ENCODE peak calls at places on chromosome 21, in ten cellular contexts. X is MV-4-11; E is foreskin fibroblast; H is GM03348; K is left ventricle myocardium superior; P is stimulated activated CD8-positive, alpha-beta memory T cell treated with anti-CD3 and anti-CD28 coated beads, Interleukin-15, amount 100 ng/mL, for 24 hours; Y is stimulated activated naive CD4-positive, alpha-beta T cell; T is activated naive CD4-positive, alpha-beta T cell treated with anti-CD3 and anti-CD28 coated beads, Interleukin-2, amount 50 U/mL, for 16 hours; C is heart left ventricle; O is amniotic stem cell. G is an unnamed sample.

GRCh38 chr21:45413922-45414321 is 9.0 kb downstream of the COL18A1 start:
- DNase-seq in K (peak; percentile 32), H (no peak), E (no peak), O (no peak), P (no peak), T (no peak), X (no peak), C (no peak), Y (no peak), G (no peak)

GRCh38 chr21:40602105-40602504 is 244.9 kb downstream of the DSCAM start:
- DNase-seq in C (no peak), E (no peak), O (no peak), Y (no peak), T (no peak), K (no peak), P (no peak), X (no peak), H (no peak), G (no peak)

GRCh38 chr21:44583800-44584147 is 3.4 kb upstream of the KRTAP10-5 start:
- DNase-seq in X (no peak), C (no peak), Y (no peak), P (no peak), H (no peak), O (no peak), T (peak; percentile 51), K (no peak), E (peak; percentile 3), G (no peak)

GRCh38 chr21:9730866-9731265 is 790.5 kb upstream of the TPTE start:
- DNase-seq in H (no peak), K (no peak), O (no peak), C (no peak), P (no peak), E (no peak), T (no peak), X (no peak), Y (no peak), G (no peak)

GRCh38 chr21:33940846-33941245 is 25.2 kb upstream of the ATP5PO start:
- DNase-seq in C (no peak), X (no peak), K (no peak), E (peak; percentile 63), H (no peak), Y (no peak), O (no peak), P (no peak), T (no peak), G (no peak)

GRCh38 chr21:44351535-44352252 is 1.7 kb upstream of the TRPM2 start:
- DNase-seq in P (no peak), Y (no peak), X (no peak), H (no peak), E (no peak), O (no peak), T (no peak), C (no peak), K (no peak), G (no peak)

GRCh38 chr21:44517175-44517899 is 22.7 kb downstream of the KRTAP10-1 start:
- DNase-seq in H (no peak), O (no peak), T (no peak), Y (no peak), K (no peak), C (peak; percentile 26), E (no peak), X (no peak), P (no peak), G (peak; percentile 69)

GRCh38 chr21:46116846-46117585 is 19.1 kb downstream of the COL6A2 start:
- DNase-seq in E (peak; percentile 91), K (peak; percentile 23), T (peak; percentile 7), H (no peak), C (peak; percentile 62), P (no peak), O (no peak), Y (no peak), X (no peak), G (no peak)

GRCh38 chr21:46297311-46298082 is 11.4 kb downstream of the YBEY start:
- DNase-seq in O (no peak), H (no peak), E (peak; percentile 73), P (no peak), X (no peak), Y (no peak), C (peak; percentile 76), T (no peak), K (peak; percentile 65), G (no peak)

GRCh38 chr21:36966066-36966845 is at the start of gene HLCS:
- DNase-seq in K (peak; percentile 77), H (peak; percentile 96), X (no peak), T (peak; percentile 79), P (peak; percentile 47), E (peak; percentile 85), O (peak; percentile 41), Y (peak; percentile 65), C (peak; percentile 84), G (peak; percentile 68)

GRCh38 chr21:31444061-31444460 is 100.0 kb upstream of the TIAM1 start:
- DNase-seq in K (peak; percentile 58), X (peak; percentile 58), E (peak; percentile 6), P (no peak), T (no peak), H (peak; percentile 47), C (no peak), Y (no peak), O (no peak), G (no peak)

GRCh38 chr21:28229811-28230210 is 762.9 kb downstream of the LTN1 start:
- DNase-seq in E (peak; percentile 81), O (peak; percentile 66), H (peak; percentile 57), T (no peak), P (no peak), X (no peak), C (no peak), K (no peak), Y (no peak), G (no peak)

GRCh38 chr21:40719615-40720014 is 127.3 kb downstream of the DSCAM start:
- DNase-seq in T (no peak), O (no peak), E (no peak), C (no peak), P (no peak), K (no peak), X (no peak), H (no peak), Y (no peak), G (no peak)

GRCh38 chr21:29149771-29150425 is 19.5 kb downstream of the MAP3K7CL start:
- DNase-seq in Y (no peak), C (no peak), T (no peak), E (peak; percentile 75), P (no peak), H (peak; percentile 12), O (no peak), K (no peak), X (no peak), G (no peak)

GRCh38 chr21:32383812-32384211 is 9.0 kb downstream of the URB1 start:
- DNase-seq in C (no peak), T (no peak), Y (no peak), P (no peak), O (no peak), K (no peak), H (no peak), E (no peak), X (no peak), G (no peak)

GRCh38 chr21:41112740-41113692 is 54.9 kb upstream of the BACE2 start:
- DNase-seq in O (peak; percentile 89), T (no peak), P (no peak), K (peak; percentile 22), X (peak; percentile 98), H (peak; percentile 79), Y (no peak), E (peak; percentile 38), C (no peak), G (peak; percentile 3)

GRCh38 chr21:41258617-41259016 is 58.0 kb upstream of the FAM3B start:
- DNase-seq in P (no peak), E (no peak), O (no peak), K (no peak), Y (no peak), X (no peak), H (no peak), T (no peak), C (no peak), G (no peak)

GRCh38 chr21:35237287-35237686 is 188.2 kb upstream of the RUNX1 start:
- DNase-seq in X (no peak), P (no peak), K (no peak), O (no peak), H (no peak), Y (no peak), C (no peak), T (no peak), E (no peak), G (no peak)

GRCh38 chr21:44436958-44437357 is 18.4 kb upstream of the LRRC3 start:
- DNase-seq in O (no peak), E (no peak), X (no peak), C (peak; percentile 40), K (no peak), H (no peak), Y (no peak), T (no peak), P (no peak), G (no peak)

GRCh38 chr21:25881524-25882376 is 147.0 kb downstream of the GABPA start:
- DNase-seq in E (peak; percentile 73), C (peak; percentile 81), X (peak; percentile 32), O (no peak), T (peak; percentile 54), K (peak; percentile 77), H (peak; percentile 82), Y (peak; percentile 28), P (peak; percentile 11), G (peak; percentile 74)

GRCh38 chr21:42616366-42617340 is 36.8 kb upstream of the PDE9A start:
- DNase-seq in Y (no peak), T (no peak), P (no peak), K (no peak), H (no peak), C (no peak), E (no peak), X (no peak), O (no peak), G (no peak)

GRCh38 chr21:36541721-36542139 is 61.8 kb upstream of the CLDN14 start:
- DNase-seq in K (no peak), E (no peak), X (no peak), Y (no peak), H (no peak), T (no peak), C (no peak), P (no peak), O (no peak), G (no peak)

GRCh38 chr21:45575304-45575992 is 33.2 kb upstream of the SLC19A1 start:
- DNase-seq in X (no peak), C (no peak), K (peak; percentile 22), H (no peak), P (no peak), E (no peak), T (no peak), Y (no peak), O (no peak), G (no peak)

GRCh38 chr21:31879911-31880310 is 7.1 kb downstream of the HUNK start:
- DNase-seq in T (no peak), Y (no peak), H (no peak), P (no peak), K (no peak), X (no peak), C (no peak), E (no peak), O (no peak), G (no peak)

GRCh38 chr21:37579356-37579755 is 212.8 kb downstream of the DYRK1A start:
- DNase-seq in T (no peak), H (no peak), O (no peak), P (no peak), Y (no peak), X (no peak), K (no peak), C (no peak), E (no peak), G (no peak)

GRCh38 chr21:29083306-29083705 is 9.9 kb upstream of the CCT8 start:
- DNase-seq in P (no peak), H (no peak), T (no peak), K (no peak), Y (no peak), X (no peak), O (no peak), E (no peak), C (no peak), G (no peak)

GRCh38 chr21:44392916-44393315 is 39.5 kb downstream of the TRPM2 start:
- DNase-seq in E (no peak), P (no peak), H (peak; percentile 6), Y (no peak), C (no peak), T (no peak), O (no peak), K (no peak), X (no peak), G (no peak)

GRCh38 chr21:25862596-25862995 is 127.8 kb downstream of the GABPA start:
- DNase-seq in H (peak; percentile 20), T (no peak), E (peak; percentile 46), P (no peak), X (peak; percentile 60), O (no peak), Y (no peak), C (no peak), K (no peak), G (no peak)